ENCODE peak calls at places on chromosomes 3 and 15, in ten cellular contexts. G is skeletal muscle cell; X is stimulated activated CD4-positive, alpha-beta T cell treated with anti-CD3 and anti-CD28 coated beads, Interleukin-15, amount 100 ng/mL, for 48 hours; Z is Kasumi-1; D is M059J; P is pancreas; L is kidney epithelial cell; N is epithelial cell of proximal tubule; M is neuronal stem cell; I is caudate nucleus. Q is an unnamed sample.

GRCh38 chr3:10982782-10983181 is 9.8 kb upstream of the SLC6A1 start:
- DNase-seq in G (no peak), X (no peak), Z (no peak), D (peak), P (no peak), L (no peak), N (no peak), M (no peak), I (no peak), Q (no peak)

GRCh38 chr3:66140763-66141372 is 79.9 kb upstream of the SLC25A26 start:
- DNase-seq in G (peak), X (no peak), Z (no peak), D (peak), P (no peak), L (no peak), N (no peak), M (no peak), I (no peak), Q (no peak)

GRCh38 chr3:10504161-10505049 is 981 bp downstream of the ATP2B2 start:
- DNase-seq in G (no peak), X (no peak), Z (no peak), D (no peak), P (no peak), L (no peak), N (no peak), M (no peak), I (no peak), Q (no peak)

GRCh38 chr15:68734352-68734751 is 86.3 kb downstream of the ANP32A start:
- DNase-seq in G (no peak), X (no peak), Z (no peak), D (no peak), P (no peak), L (no peak), N (no peak), M (no peak), I (no peak), Q (no peak)

GRCh38 chr3:16357191-16357590 is 92.2 kb downstream of the OXNAD1 start:
- DNase-seq in G (no peak), X (no peak), Z (no peak), D (peak), P (no peak), L (no peak), N (no peak), M (no peak), I (no peak), Q (no peak)

GRCh38 chr15:62821384-62822131 is 221.0 kb upstream of the TPM1 start:
- DNase-seq in G (no peak), X (no peak), Z (no peak), D (no peak), P (no peak), L (no peak), N (peak), M (no peak), I (no peak), Q (no peak)

GRCh38 chr3:25019506-25019905 is 408.6 kb upstream of the RARB start:
- DNase-seq in G (no peak), X (no peak), Z (no peak), D (no peak), P (no peak), L (no peak), N (no peak), M (no peak), I (no peak), Q (no peak)

GRCh38 chr3:184655597-184655996 is 56.3 kb downstream of the MAGEF1 start:
- DNase-seq in G (no peak), X (no peak), Z (no peak), D (no peak), P (no peak), L (no peak), N (no peak), M (no peak), I (no peak), Q (no peak)

GRCh38 chr15:66249623-66250174 is 3.9 kb downstream of the MEGF11 start:
- DNase-seq in G (no peak), X (no peak), Z (no peak), D (no peak), P (no peak), L (no peak), N (no peak), M (no peak), I (no peak), Q (no peak)

GRCh38 chr3:160106905-160107861 is 118.0 kb upstream of the C3orf80 start:
- DNase-seq in G (no peak), X (no peak), Z (no peak), D (no peak), P (no peak), L (no peak), N (no peak), M (no peak), I (no peak), Q (no peak)

GRCh38 chr15:36449084-36449661 is 130.3 kb upstream of the CDIN1 start:
- DNase-seq in G (no peak), X (no peak), Z (no peak), D (peak), P (no peak), L (no peak), N (no peak), M (peak), I (no peak), Q (no peak)

GRCh38 chr3:50604628-50605588 is 6.7 kb downstream of the CISH start:
- DNase-seq in G (no peak), X (no peak), Z (peak), D (no peak), P (peak), L (no peak), N (no peak), M (no peak), I (no peak), Q (no peak)

GRCh38 chr15:62147149-62148013 is 17.7 kb downstream of the C2CD4B start:
- DNase-seq in G (no peak), X (no peak), Z (no peak), D (no peak), P (no peak), L (no peak), N (no peak), M (no peak), I (no peak), Q (no peak)

GRCh38 chr15:96351801-96352593 is 21.5 kb downstream of the NR2F2 start:
- DNase-seq in G (no peak), X (no peak), Z (no peak), D (no peak), P (no peak), L (no peak), N (no peak), M (no peak), I (no peak), Q (no peak)

GRCh38 chr15:68650901-68651709 is 72.3 kb downstream of the CORO2B start:
- DNase-seq in G (no peak), X (peak), Z (no peak), D (no peak), P (peak), L (no peak), N (no peak), M (peak), I (no peak), Q (no peak)

GRCh38 chr15:89408512-89409183 is 74.0 kb upstream of the POLG start:
- DNase-seq in G (no peak), X (no peak), Z (no peak), D (no peak), P (no peak), L (no peak), N (no peak), M (no peak), I (no peak), Q (no peak)

GRCh38 chr3:27568393-27568792 is 84.2 kb upstream of the SLC4A7 start:
- DNase-seq in G (no peak), X (no peak), Z (peak), D (peak), P (no peak), L (no peak), N (no peak), M (no peak), I (no peak), Q (no peak)

GRCh38 chr3:69997486-69998307 is 1.8 kb upstream of the SAMMSON start:
- DNase-seq in G (no peak), X (no peak), Z (no peak), D (peak), P (no peak), L (no peak), N (no peak), M (no peak), I (no peak), Q (no peak)

GRCh38 chr3:135694142-135694541 is 271.4 kb upstream of the PPP2R3A start:
- DNase-seq in G (no peak), X (no peak), Z (no peak), D (peak), P (no peak), L (no peak), N (no peak), M (no peak), I (no peak), Q (no peak)

GRCh38 chr3:106881177-106881576 is 496.1 kb upstream of the CCDC54 start:
- DNase-seq in G (no peak), X (no peak), Z (no peak), D (no peak), P (no peak), L (no peak), N (no peak), M (no peak), I (no peak), Q (no peak)

GRCh38 chr3:174986685-174987084 is 127.6 kb downstream of the NAALADL2 start:
- DNase-seq in G (no peak), X (no peak), Z (no peak), D (peak), P (no peak), L (no peak), N (no peak), M (no peak), I (no peak), Q (no peak)

GRCh38 chr3:76500746-76501275 is 539.1 kb upstream of the ROBO2 start:
- DNase-seq in G (no peak), X (no peak), Z (no peak), D (no peak), P (no peak), L (no peak), N (no peak), M (no peak), I (no peak), Q (no peak)

GRCh38 chr3:189602471-189602870 is 28.7 kb upstream of the TP63 start:
- DNase-seq in G (no peak), X (no peak), Z (no peak), D (no peak), P (no peak), L (no peak), N (no peak), M (no peak), I (no peak), Q (no peak)

GRCh38 chr3:126913524-126913923 is 69.4 kb upstream of the PLXNA1 start:
- DNase-seq in G (no peak), X (no peak), Z (no peak), D (peak), P (no peak), L (no peak), N (no peak), M (no peak), I (no peak), Q (no peak)

GRCh38 chr15:54917312-54917711 is 279.4 kb downstream of the RSL24D1 start:
- DNase-seq in G (no peak), X (no peak), Z (no peak), D (no peak), P (no peak), L (no peak), N (no peak), M (no peak), I (no peak), Q (no peak)

GRCh38 chr15:51842852-51843737 is 13.6 kb downstream of the TMOD3 start:
- DNase-seq in G (no peak), X (no peak), Z (peak), D (peak), P (no peak), L (peak), N (peak), M (no peak), I (no peak), Q (no peak)

GRCh38 chr3:134312873-134313838 is 61.1 kb downstream of the AMOTL2 start:
- DNase-seq in G (no peak), X (no peak), Z (peak), D (peak), P (peak), L (no peak), N (no peak), M (peak), I (no peak), Q (no peak)

GRCh38 chr3:187497037-187497436 is 128.9 kb downstream of the RTP4 start:
- DNase-seq in G (no peak), X (no peak), Z (no peak), D (peak), P (no peak), L (no peak), N (no peak), M (no peak), I (no peak), Q (no peak)

GRCh38 chr15:90090226-90090848 is 11.9 kb downstream of the IDH2 start:
- DNase-seq in G (no peak), X (no peak), Z (no peak), D (no peak), P (no peak), L (no peak), N (no peak), M (no peak), I (no peak), Q (no peak)